ENCODE peak calls at places on chromosomes 2 and 18, in four cellular contexts. V is ascending aorta, Q is activated B cell treated with CpG ODN at 0.5 μM for 24 hours, R is H9. W is an unnamed sample.

GRCh38 chr2:86293612-86294011 is 43.8 kb downstream of the REEP1 start:
- DNase-seq in V (no peak), R (no peak), Q (no peak), W (no peak)

GRCh38 chr2:209519911-209520310 is 96.1 kb downstream of the MAP2 start:
- DNase-seq in V (no peak), R (no peak), Q (no peak), W (peak; percentile 38)

GRCh38 chr2:163594572-163594971 is 141.2 kb downstream of the FIGN start:
- DNase-seq in V (no peak), R (no peak), Q (no peak), W (no peak)

GRCh38 chr18:33123852-33124251 is 316.7 kb downstream of the CCDC178 start:
- DNase-seq in Q (no peak), V (no peak), R (no peak), W (peak; percentile 74)

GRCh38 chr2:55888941-55889340 is 34.6 kb downstream of the EFEMP1 start:
- DNase-seq in R (no peak), Q (no peak), V (peak; percentile 70), W (no peak)

GRCh38 chr2:64700133-64700809 is 46.6 kb upstream of the SERTAD2 start:
- DNase-seq in R (no peak), V (no peak), Q (no peak), W (no peak)

GRCh38 chr2:189613650-189614420 is 33.2 kb upstream of the SLC40A1 start:
- DNase-seq in V (no peak), R (no peak), Q (no peak), W (no peak)

GRCh38 chr18:58455318-58455950 is 173.5 kb downstream of the ALPK2 start:
- DNase-seq in Q (no peak), V (no peak), R (no peak), W (no peak)

GRCh38 chr2:165863816-165864221 is 69.8 kb upstream of the GALNT3 start:
- DNase-seq in Q (no peak), V (no peak), R (no peak), W (peak; percentile 45)

GRCh38 chr2:205364261-205364660 is 318.0 kb upstream of the NRP2 start:
- DNase-seq in Q (no peak), R (no peak), V (no peak), W (no peak)

GRCh38 chr18:39053569-39053968 is 1488.0 kb upstream of the CELF4 start:
- DNase-seq in V (no peak), R (no peak), Q (no peak), W (peak; percentile 46)

GRCh38 chr2:60633615-60634014 is 80.2 kb upstream of the BCL11A start:
- DNase-seq in Q (no peak), R (no peak), V (no peak), W (peak; percentile 99)

GRCh38 chr2:41932241-41933034 is 115.4 kb upstream of the PKDCC start:
- DNase-seq in Q (no peak), R (no peak), V (peak; percentile 84), W (no peak)

GRCh38 chr2:44668336-44668735 is 273.2 kb upstream of the SIX3 start:
- DNase-seq in V (no peak), Q (no peak), R (no peak), W (peak; percentile 12)

GRCh38 chr2:149993316-149993715 is 405.7 kb upstream of the MMADHC start:
- DNase-seq in Q (no peak), R (no peak), V (no peak), W (no peak)

GRCh38 chr2:28413152-28413895 is 20.7 kb downstream of the FOSL2 start:
- DNase-seq in R (peak; percentile 72), Q (no peak), V (no peak), W (peak; percentile 92)

GRCh38 chr2:38666578-38666926 is 638 bp downstream of the GALM start:
- DNase-seq in Q (no peak), R (no peak), V (no peak), W (no peak)

GRCh38 chr2:19802088-19802806 is 99.5 kb downstream of the TTC32 start:
- DNase-seq in Q (no peak), R (no peak), V (no peak), W (no peak)

W was measured in NCI-H1417.